ENCODE peak calls at places on chromosomes 11 and 22, in nine cellular contexts. D, G, L, X, E, V, C, U and F are unnamed samples.

GRCh38 chr11:105713106-105713505 is 103.2 kb downstream of the GRIA4 start:
- DNase-seq in D (no peak), X (no peak), L (no peak), G (no peak), E (no peak), C (no peak), U (no peak), V (no peak), F (peak; percentile 85)

GRCh38 chr11:2927851-2928604 is 1.2 kb downstream of the PHLDA2 start:
- DNase-seq in L (no peak), E (no peak), V (peak; percentile 55), C (peak; percentile 25), G (peak; percentile 59), U (peak; percentile 28), D (no peak), X (no peak), F (no peak)

GRCh38 chr22:49900441-49901230 is 17.6 kb downstream of the ALG12 start:
- DNase-seq in U (no peak), G (no peak), V (no peak), C (no peak), E (no peak), D (no peak), X (no peak), L (no peak), F (no peak)

GRCh38 chr11:131581006-131581405 is 210.6 kb downstream of the NTM start:
- DNase-seq in L (no peak), E (no peak), D (no peak), U (no peak), X (no peak), G (no peak), C (no peak), V (peak; percentile 13), F (no peak)

GRCh38 chr11:80462211-80462610 is 1021.4 kb upstream of the TENM4 start:
- DNase-seq in U (no peak), E (no peak), V (no peak), G (no peak), X (no peak), L (no peak), C (no peak), D (no peak), F (no peak)

GRCh38 chr11:35030716-35031213 is 108.2 kb upstream of the CD44 start:
- DNase-seq in V (peak; percentile 86), X (no peak), U (peak; percentile 98), C (no peak), E (no peak), G (peak; percentile 98), L (no peak), D (no peak), F (no peak)

GRCh38 chr11:32434116-32434386 is 1.3 kb downstream of the WT1 start:
- DNase-seq in V (no peak), X (no peak), G (no peak), D (no peak), U (no peak), E (no peak), C (no peak), L (no peak), F (no peak)

GRCh38 chr11:87878373-87878779 is 296.9 kb downstream of the RAB38 start:
- DNase-seq in D (no peak), V (peak; percentile 59), X (peak; percentile 36), U (peak; percentile 57), L (no peak), C (no peak), G (peak; percentile 71), E (peak; percentile 19), F (peak; percentile 14)